ENCODE peak calls at places on chromosomes 11 and 22, in six cellular contexts. G is neural progenitor cell; V is iPS DF 6.9; R is amygdala; C is stimulated activated CD4-positive, alpha-beta T cell treated with anti-CD3 and anti-CD28 coated beads, Interleukin-2, amount 100 ng/mL, for 48 hours; Z is GM10248. M is an unnamed sample.

GRCh38 chr11:62394825-62395538 is 23.9 kb upstream of the SCGB1A1 start:
- DNase-seq in G (peak), V (peak), R (peak), C (peak), Z (peak), M (peak)

GRCh38 chr22:29260031-29260560 is 7.7 kb downstream of the RHBDD3 start:
- DNase-seq in G (no peak), V (no peak), R (no peak), C (no peak), Z (no peak), M (no peak)

GRCh38 chr22:28217277-28217676 is 298.2 kb upstream of the PITPNB start:
- DNase-seq in G (no peak), V (no peak), R (no peak), C (no peak), Z (no peak), M (no peak)

GRCh38 chr22:29715240-29715639 is 4.6 kb upstream of the CABP7 start:
- DNase-seq in G (no peak), V (no peak), R (no peak), C (no peak), Z (no peak), M (no peak)

GRCh38 chr11:108985611-108986279 is 320.9 kb downstream of the DDX10 start:
- DNase-seq in G (no peak), V (no peak), R (no peak), C (no peak), Z (no peak), M (peak)

GRCh38 chr22:19710769-19711106 is 3.6 kb upstream of the SEPTIN5 start:
- DNase-seq in G (no peak), V (no peak), R (no peak), C (no peak), Z (no peak), M (no peak)

GRCh38 chr11:124899376-124900145 is 1.9 kb upstream of the ROBO4 start:
- DNase-seq in G (no peak), V (no peak), R (no peak), C (no peak), Z (peak), M (no peak)

GRCh38 chr22:44309137-44309536 is 3.6 kb downstream of the SHISAL1 start:
- DNase-seq in G (no peak), V (no peak), R (no peak), C (no peak), Z (no peak), M (no peak)

GRCh38 chr11:11407738-11408084 is 54.7 kb upstream of the CSNK2A3 start:
- DNase-seq in G (no peak), V (no peak), R (no peak), C (no peak), Z (no peak), M (no peak)

GRCh38 chr22:44584256-44584902 is 86.3 kb upstream of the RTL6 start:
- DNase-seq in G (no peak), V (no peak), R (no peak), C (no peak), Z (no peak), M (no peak)

GRCh38 chr11:9783986-9784385 is 120.1 kb downstream of the SWAP70 start:
- DNase-seq in G (no peak), V (no peak), R (no peak), C (no peak), Z (no peak), M (no peak)

GRCh38 chr11:8333431-8334401 is 70.0 kb upstream of the LMO1 start:
- DNase-seq in G (peak), V (no peak), R (no peak), C (no peak), Z (no peak), M (no peak)

GRCh38 chr11:63961608-63962412 is 12.6 kb upstream of the COX8A start:
- DNase-seq in G (peak), V (no peak), R (no peak), C (no peak), Z (no peak), M (no peak)

GRCh38 chr22:44278234-44279058 is 34.3 kb downstream of the SHISAL1 start:
- DNase-seq in G (no peak), V (no peak), R (no peak), C (no peak), Z (no peak), M (no peak)

GRCh38 chr22:44648821-44649566 is 53.0 kb upstream of the PRR5 start:
- DNase-seq in G (no peak), V (no peak), R (no peak), C (no peak), Z (no peak), M (no peak)

GRCh38 chr22:45149671-45150070 is 14.1 kb upstream of the NUP50 start:
- DNase-seq in G (no peak), V (no peak), R (no peak), C (no peak), Z (no peak), M (no peak)

GRCh38 chr11:32935462-32936029 is 42.9 kb downstream of the QSER1 start:
- DNase-seq in G (no peak), V (no peak), R (no peak), C (no peak), Z (no peak), M (no peak)

GRCh38 chr11:2539761-2540520 is 95.1 kb downstream of the KCNQ1 start:
- DNase-seq in G (peak), V (no peak), R (no peak), C (no peak), Z (no peak), M (no peak)

GRCh38 chr11:43928721-43929120 is 13.7 kb upstream of the C11orf96 start:
- DNase-seq in G (no peak), V (no peak), R (no peak), C (no peak), Z (no peak), M (no peak)

GRCh38 chr22:23158516-23159286 is 13.4 kb downstream of the RAB36 start:
- DNase-seq in G (no peak), V (no peak), R (no peak), C (no peak), Z (no peak), M (no peak)

GRCh38 chr11:60970369-60970774 is 1.1 kb upstream of the CD6 start:
- DNase-seq in G (peak), V (no peak), R (no peak), C (peak), Z (peak), M (no peak)

GRCh38 chr22:28155808-28156207 is 236.8 kb upstream of the PITPNB start:
- DNase-seq in G (no peak), V (no peak), R (no peak), C (no peak), Z (no peak), M (no peak)

GRCh38 chr11:110096369-110096976 is 3.3 kb downstream of the ZC3H12C start:
- DNase-seq in G (no peak), V (no peak), R (no peak), C (no peak), Z (no peak), M (no peak)

GRCh38 chr11:105524286-105524685 is 85.6 kb upstream of the GRIA4 start:
- DNase-seq in G (peak), V (no peak), R (no peak), C (no peak), Z (no peak), M (no peak)

GRCh38 chr11:43547900-43548381 is 132.6 kb upstream of the HSD17B12 start:
- DNase-seq in G (peak), V (no peak), R (no peak), C (no peak), Z (no peak), M (no peak)

GRCh38 chr11:33690290-33691050 is 10.2 kb downstream of the C11orf91 start:
- DNase-seq in G (no peak), V (no peak), R (peak), C (no peak), Z (no peak), M (peak)

GRCh38 chr22:31400023-31400397 is 606 bp downstream of the DRG1 start:
- DNase-seq in G (peak), V (no peak), R (no peak), C (no peak), Z (no peak), M (no peak)

GRCh38 chr11:945986-946385 is 20.3 kb downstream of the AP2A2 start:
- DNase-seq in G (peak), V (no peak), R (no peak), C (no peak), Z (no peak), M (no peak)

GRCh38 chr11:17333799-17334586 is 17.6 kb upstream of the NCR3LG1 start:
- DNase-seq in G (no peak), V (no peak), R (no peak), C (no peak), Z (no peak), M (no peak)

GRCh38 chr11:123434262-123434661 is 4.2 kb downstream of the GRAMD1B start:
- DNase-seq in G (peak), V (no peak), R (no peak), C (no peak), Z (peak), M (no peak)

GRCh38 chr11:113195728-113196127 is 118.7 kb upstream of the TTC12 start:
- DNase-seq in G (no peak), V (no peak), R (no peak), C (no peak), Z (no peak), M (no peak)

GRCh38 chr22:46083383-46084350 is 66.7 kb upstream of the PPARA start:
- DNase-seq in G (no peak), V (no peak), R (no peak), C (no peak), Z (no peak), M (no peak)